ENCODE peak calls at places on chromosomes 11 and 22, in five cellular contexts. P is AG04450, L is EL, X is posterior cingulate gyrus, K is mesendoderm. R is an unnamed sample.

GRCh38 chr11:73291196-73291595 is 16.9 kb upstream of the ARHGEF17 start:
- DNase-seq in P (no peak), L (no peak), X (no peak), K (no peak), R (no peak)

GRCh38 chr22:30754971-30755759 is 60.5 kb downstream of the OSBP2 start:
- DNase-seq in P (peak; percentile 61), L (peak; percentile 74), X (no peak), K (peak; percentile 86), R (peak; percentile 29)

GRCh38 chr11:12505183-12505582 is 127.8 kb downstream of the PARVA start:
- DNase-seq in P (no peak), L (no peak), X (no peak), K (peak; percentile 89), R (no peak)

GRCh38 chr11:64745523-64746328 is 1.8 kb upstream of the RASGRP2 start:
- DNase-seq in P (no peak), L (peak; percentile 59), X (peak; percentile 50), K (peak; percentile 65), R (peak; percentile 35)

GRCh38 chr11:123061403-123062157 is at the start of gene HSPA8:
- DNase-seq in P (peak; percentile 37), L (peak; percentile 62), X (peak; percentile 45), K (peak; percentile 61), R (peak; percentile 69)

GRCh38 chr11:76008474-76008873 is 193.5 kb downstream of the UVRAG start:
- DNase-seq in P (no peak), L (peak; percentile 61), X (no peak), K (no peak), R (no peak)

GRCh38 chr11:8089791-8090510 is 8.9 kb downstream of the TUB start:
- DNase-seq in P (no peak), L (no peak), X (no peak), K (no peak), R (no peak)

GRCh38 chr22:31659246-31659645 is 2.8 kb downstream of the PISD start:
- DNase-seq in P (no peak), L (peak; percentile 53), X (no peak), K (no peak), R (no peak)

GRCh38 chr11:128294001-128294684 is 293.2 kb downstream of the ETS1 start:
- DNase-seq in P (no peak), L (no peak), X (no peak), K (no peak), R (no peak)

GRCh38 chr22:46516638-46517037 is 20.8 kb downstream of the CELSR1 start:
- DNase-seq in P (no peak), L (no peak), X (no peak), K (no peak), R (no peak)

GRCh38 chr11:13928566-13929251 is 33.8 kb upstream of the SPON1 start:
- DNase-seq in P (no peak), L (peak; percentile 67), X (no peak), K (peak; percentile 73), R (no peak)

GRCh38 chr11:110955797-110956196 is 243.6 kb upstream of the ARHGAP20 start:
- DNase-seq in P (no peak), L (no peak), X (no peak), K (no peak), R (no peak)

GRCh38 chr11:32430586-32431357 is 4.6 kb downstream of the WT1 start:
- DNase-seq in P (no peak), L (no peak), X (no peak), K (peak; percentile 71), R (no peak)

GRCh38 chr11:19679952-19680823 is 32.4 kb upstream of the NAV2 start:
- DNase-seq in P (peak; percentile 94), L (peak; percentile 99), X (peak; percentile 63), K (peak; percentile 84), R (peak; percentile 53)

GRCh38 chr11:8017894-8018741 is 31.0 kb downstream of the EIF3F start:
- DNase-seq in P (no peak), L (no peak), X (no peak), K (no peak), R (peak; percentile 35)

GRCh38 chr11:132256621-132257227 is 886.3 kb downstream of the NTM start:
- DNase-seq in P (no peak), L (no peak), X (no peak), K (no peak), R (no peak)

GRCh38 chr11:73295259-73295995 is 12.6 kb upstream of the ARHGEF17 start:
- DNase-seq in P (no peak), L (peak; percentile 93), X (no peak), K (peak; percentile 89), R (no peak)

GRCh38 chr11:66015094-66015881 is 3.5 kb downstream of the CST6 start:
- DNase-seq in P (no peak), L (peak; percentile 92), X (no peak), K (no peak), R (no peak)

GRCh38 chr22:24894998-24895397 is 51.5 kb downstream of the LHFPL7 start:
- DNase-seq in P (no peak), L (peak; percentile 24), X (no peak), K (no peak), R (no peak)

GRCh38 chr22:17781319-17782031 is 7.2 kb upstream of the BID start:
- DNase-seq in P (peak; percentile 72), L (peak; percentile 83), X (peak; percentile 18), K (no peak), R (no peak)

GRCh38 chr22:27552863-27553262 is 248.7 kb downstream of the MN1 start:
- DNase-seq in P (no peak), L (no peak), X (no peak), K (no peak), R (no peak)

GRCh38 chr22:44741929-44742328 is 10.4 kb upstream of the ARHGAP8 start:
- DNase-seq in P (no peak), L (no peak), X (no peak), K (no peak), R (no peak)

GRCh38 chr22:46528121-46528610 is 9.3 kb downstream of the CELSR1 start:
- DNase-seq in P (no peak), L (peak; percentile 48), X (no peak), K (peak; percentile 77), R (no peak)

GRCh38 chr11:58813693-58814092 is 30.8 kb downstream of the GLYATL2 start:
- DNase-seq in P (no peak), L (no peak), X (no peak), K (peak; percentile 46), R (no peak)

GRCh38 chr22:27719033-27719341 is 82.6 kb downstream of the MN1 start:
- DNase-seq in P (no peak), L (no peak), X (no peak), K (no peak), R (no peak)

GRCh38 chr22:49524362-49524761 is 303.3 kb downstream of the BRD1 start:
- DNase-seq in P (no peak), L (no peak), X (no peak), K (no peak), R (no peak)

GRCh38 chr11:59172345-59173079 is 580 bp downstream of the DTX4 start:
- DNase-seq in P (no peak), L (no peak), X (no peak), K (peak; percentile 50), R (no peak)

GRCh38 chr11:123202155-123202714 is 7.2 kb upstream of the CLMP start:
- DNase-seq in P (no peak), L (no peak), X (no peak), K (peak; percentile 78), R (no peak)

GRCh38 chr11:31813242-31813960 is 2.3 kb upstream of the PAX6 start:
- DNase-seq in P (no peak), L (no peak), X (no peak), K (peak; percentile 89), R (no peak)

GRCh38 chr22:27273386-27273785 is 528.2 kb downstream of the MN1 start:
- DNase-seq in P (no peak), L (no peak), X (peak; percentile 57), K (peak; percentile 70), R (no peak)

GRCh38 chr22:27686534-27686933 is 115.0 kb downstream of the MN1 start:
- DNase-seq in P (peak; percentile 24), L (peak; percentile 68), X (peak; percentile 60), K (no peak), R (peak; percentile 93)

R was measured in substantia nigra.